ENCODE peak calls at places on chromosomes 12 and 14, in nine cellular contexts. O, D, M, A, Q, R, U, G and V are unnamed samples.

GRCh38 chr14:54920052-54920451 is 17.4 kb upstream of the GCH1 start:
- DNase-seq in M (no peak), A (no peak), U (no peak), G (peak), D (no peak), Q (no peak), O (no peak), R (no peak), V (no peak)

GRCh38 chr14:80805136-80805535 is 136.4 kb downstream of the CEP128 start:
- DNase-seq in R (no peak), O (no peak), M (peak), D (no peak), U (no peak), A (no peak), Q (no peak), G (no peak), V (peak)

GRCh38 chr12:131613678-131614077 is 97.2 kb upstream of the SFSWAP start:
- DNase-seq in G (no peak), D (no peak), Q (no peak), U (no peak), A (no peak), R (no peak), O (no peak), M (no peak), V (no peak)

GRCh38 chr12:22625671-22626251 is 790 bp downstream of the ETNK1 start:
- DNase-seq in D (peak), A (no peak), R (peak), O (no peak), U (peak), Q (no peak), M (peak), G (peak), V (peak)

GRCh38 chr12:3098436-3098835 is 21.3 kb downstream of the TSPAN9 start:
- DNase-seq in M (no peak), G (no peak), A (no peak), U (no peak), D (no peak), R (no peak), O (no peak), Q (no peak), V (no peak)

GRCh38 chr12:96720363-96720705 is 186.7 kb upstream of the NEDD1 start:
- DNase-seq in M (no peak), D (peak), O (peak), R (no peak), U (peak), A (no peak), Q (no peak), G (peak), V (no peak)

GRCh38 chr14:88289214-88289613 is 33.9 kb downstream of the KCNK10 start:
- DNase-seq in R (no peak), M (no peak), Q (no peak), U (no peak), O (no peak), A (no peak), D (no peak), G (no peak), V (no peak)

GRCh38 chr12:27336254-27336653 is 3.6 kb downstream of the BMAL2 start:
- DNase-seq in M (no peak), O (no peak), A (no peak), Q (no peak), U (no peak), R (no peak), D (no peak), G (no peak), V (no peak)

GRCh38 chr12:110015132-110015531 is 15.9 kb downstream of the ANKRD13A start:
- DNase-seq in Q (no peak), R (no peak), G (no peak), M (no peak), A (no peak), D (no peak), U (no peak), O (no peak), V (no peak)